ENCODE peak calls at places on chromosome 6, in eight cellular contexts. T is stomach, D is upper lobe of left lung, E is HepG2, F is tibial nerve, J is A549, P is transverse colon, N is suprapubic skin. K is an unnamed sample.
A peak's percentile ranks its signal among the peaks of the same experiment; 100 is the strongest.

GRCh38 chr6:140319209-140319608 is 944.8 kb upstream of the CITED2 start:
- DNase-seq in N (no peak), T (no peak), D (no peak), E (peak; percentile 11), F (no peak), P (no peak), J (no peak), K (no peak)

GRCh38 chr6:93418448-93419303 is 683 bp downstream of the EPHA7 start:
- DNase-seq in N (no peak), T (no peak), J (peak; percentile 1), P (peak; percentile 18), E (no peak), D (no peak), F (no peak), K (peak; percentile 21)

GRCh38 chr6:45645302-45645701 is 267.6 kb upstream of the SUPT3H start:
- DNase-seq in N (no peak), E (no peak), D (no peak), T (no peak), P (no peak), F (no peak), J (no peak), K (no peak)

GRCh38 chr6:99092461-99092860 is 144.7 kb upstream of the FBXL4 start:
- DNase-seq in J (no peak), E (no peak), P (no peak), T (no peak), F (no peak), N (no peak), D (no peak), K (no peak)

GRCh38 chr6:151807513-151808330 is at the start of gene ESR1:
- DNase-seq in N (no peak), D (peak; percentile 22), F (peak; percentile 32), J (no peak), T (peak; percentile 28), P (peak; percentile 13), E (no peak), K (peak; percentile 64)

GRCh38 chr6:33610779-33611421 is 10.2 kb upstream of the ITPR3 start:
- DNase-seq in N (peak; percentile 74), E (peak; percentile 76), F (no peak), J (no peak), D (no peak), P (peak; percentile 80), T (peak; percentile 78), K (no peak)

GRCh38 chr6:44234101-44235090 is 11.0 kb downstream of the SLC29A1 start:
- DNase-seq in J (no peak), D (peak; percentile 67), P (peak; percentile 71), N (no peak), E (peak; percentile 78), F (peak; percentile 69), T (peak; percentile 65), K (peak; percentile 83)

GRCh38 chr6:142009647-142010046 is 123.1 kb upstream of the GJE1 start:
- DNase-seq in J (no peak), E (no peak), T (no peak), D (no peak), F (no peak), P (no peak), N (no peak), K (no peak)

GRCh38 chr6:155418017-155418749 is 37.5 kb downstream of the NOX3 start:
- DNase-seq in D (peak; percentile 32), E (no peak), N (no peak), P (peak; percentile 14), T (no peak), F (peak; percentile 46), J (no peak), K (no peak)

DNA sequence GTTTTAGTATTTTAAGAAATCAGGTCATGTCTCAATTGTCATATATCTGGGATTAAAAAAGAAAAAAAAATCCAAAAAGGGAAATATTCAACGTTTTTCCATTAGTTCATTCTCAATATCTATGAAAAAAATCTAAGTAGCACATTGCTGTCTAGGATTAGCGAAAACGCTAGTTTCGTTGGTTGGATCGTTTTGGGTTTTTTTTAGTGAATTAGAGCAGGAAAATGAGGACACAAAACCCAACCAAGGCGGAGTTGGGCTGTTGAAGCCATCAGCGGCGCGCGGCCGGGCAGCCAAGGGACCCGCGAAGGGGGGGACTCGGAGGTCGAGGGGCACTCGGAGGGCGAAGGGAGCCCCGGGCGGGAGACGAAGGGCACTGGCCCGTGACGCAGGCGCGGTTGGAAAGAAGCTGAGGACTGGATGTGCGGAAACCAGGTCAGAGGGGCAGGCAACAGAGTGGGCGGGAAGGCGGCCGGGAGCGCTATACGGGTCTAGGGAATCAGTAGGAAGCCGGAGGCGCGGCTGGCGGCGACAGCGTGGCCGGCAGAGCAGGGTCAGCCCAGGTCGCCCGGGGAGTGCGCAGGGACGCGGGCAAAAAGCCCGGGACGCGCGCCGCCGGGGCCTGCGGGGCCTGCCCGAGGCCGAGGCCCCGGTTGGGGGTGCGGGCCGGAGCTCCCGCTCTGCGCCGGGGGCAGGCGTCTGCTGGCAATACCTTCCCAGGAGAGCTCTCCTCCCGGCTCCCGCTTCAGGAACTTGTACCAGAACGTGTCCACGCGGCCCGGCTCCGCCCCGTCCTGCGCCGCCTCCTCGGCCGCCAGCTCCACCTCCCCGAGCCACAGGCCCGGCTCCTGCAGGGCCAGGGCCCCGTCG is 599 bp downstream of the EPM2A start:
- DNase-seq in E (peak; percentile 94), F (peak; percentile 76), T (peak; percentile 87), J (peak; percentile 51), D (peak; percentile 91), P (peak; percentile 90), N (peak; percentile 93), K (peak; percentile 89)
- TF ChIP-seq POLR2A in E (peak; percentile 93), F (peak; percentile 38), T (no peak), J (peak; percentile 51), D (peak; percentile 72), P (peak; percentile 61), N (no peak), K (peak; percentile 57)

DNA sequence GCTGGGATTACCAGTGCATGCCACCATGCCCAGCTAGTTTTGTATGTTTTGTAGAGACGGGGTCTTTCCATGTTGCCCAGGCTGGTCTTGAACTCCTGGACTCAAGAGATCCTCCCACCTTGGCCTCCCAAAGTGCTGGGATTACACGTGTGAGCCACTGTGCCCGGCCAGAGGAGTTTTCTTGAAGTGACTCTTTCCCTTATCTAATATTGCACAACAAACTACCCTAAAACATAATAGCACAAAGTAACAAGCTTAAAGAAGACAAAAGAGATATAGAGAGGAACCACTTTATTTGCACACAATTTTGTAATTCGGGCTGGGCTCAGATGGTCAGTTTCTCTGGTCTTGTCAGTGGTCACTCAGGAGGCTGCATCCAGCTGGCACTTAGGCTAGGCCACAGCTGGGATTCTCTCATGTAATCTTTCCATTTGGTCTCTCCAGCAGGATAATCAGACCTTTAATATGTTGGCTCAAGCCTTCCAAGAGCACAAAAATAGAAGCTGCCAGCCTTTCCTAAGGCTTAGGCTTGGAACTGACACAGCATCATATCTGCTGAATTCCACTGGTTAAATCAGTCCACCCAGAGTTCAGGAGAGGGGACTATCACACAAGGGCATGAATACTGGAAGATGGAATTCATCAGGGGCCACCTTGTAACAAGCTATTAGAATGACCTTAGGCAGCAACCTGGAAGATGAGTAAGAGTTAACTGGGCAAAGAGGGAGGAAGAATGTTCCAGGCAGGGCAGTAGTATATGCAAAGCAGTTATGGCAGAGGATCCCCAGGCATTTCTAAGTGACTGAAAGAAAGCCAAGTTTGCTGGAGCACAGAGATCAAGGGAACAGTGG is 56.7 kb upstream of the PNRC1 start:
- DNase-seq in E (no peak), D (no peak), P (no peak), J (no peak), F (no peak), N (no peak), T (no peak), K (peak; percentile 47)
- H3K27ac ChIP-seq in E (no peak overlapping the region), D (peak overlapping the region; percentile 19), P (peak overlapping the region; percentile 78), J (peak overlapping the region; percentile 64), F (no peak overlapping the region), N (peak overlapping the region; percentile 86), T (peak overlapping the region; percentile 72), K (no peak overlapping the region)

DNA sequence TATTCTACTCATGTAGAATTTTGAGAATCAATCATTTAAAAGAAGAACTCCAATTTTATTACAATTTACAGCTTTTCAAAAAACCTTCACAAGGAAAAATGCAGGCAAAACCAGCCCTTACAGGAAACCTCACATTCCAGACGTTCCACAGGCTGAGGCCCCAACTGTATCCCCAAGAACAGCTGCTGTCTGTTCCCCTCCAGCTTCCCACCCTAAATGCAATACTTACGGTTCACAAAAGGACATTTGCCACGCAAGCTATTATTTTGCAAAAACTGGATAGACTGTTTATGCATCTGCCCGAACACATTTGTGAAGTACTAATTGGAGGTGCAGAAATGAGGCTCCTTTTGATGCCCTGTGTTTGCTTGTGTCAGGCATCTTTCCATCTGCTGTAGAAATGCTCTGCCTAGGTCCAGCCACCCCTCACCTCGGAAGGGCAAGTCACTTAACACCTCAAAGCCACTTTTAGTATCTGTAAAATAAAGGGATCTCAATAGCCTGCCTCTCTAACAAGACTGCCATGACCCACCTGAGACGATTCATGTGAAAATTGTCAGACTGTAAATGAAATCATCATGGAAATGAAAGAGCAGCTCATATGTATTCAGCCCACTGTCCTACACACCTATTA is 26.5 kb downstream of the PDE10A start:
- DNase-seq in F (no peak), N (no peak), J (no peak), E (no peak), P (no peak), D (no peak), T (no peak), K (no peak)
- TF ChIP-seq EP300 in F (no peak), N (no peak), J (no peak), E (no peak), P (no peak), D (no peak), T (no peak), K (no peak)

GRCh38 chr6:42363906-42364859 is 87.5 kb downstream of the TRERF1 start:
- DNase-seq in N (no peak), T (no peak), F (no peak), D (peak; percentile 26), E (no peak), J (no peak), P (no peak), K (no peak)
- TF ChIP-seq POLR2A in N (no peak), T (no peak), F (no peak), D (no peak), E (no peak), J (no peak), P (no peak), K (no peak)

GRCh38 chr6:133169901-133170300 is 71.3 kb upstream of the EYA4 start:
- DNase-seq in T (no peak), E (no peak), J (no peak), P (no peak), F (no peak), N (no peak), D (no peak), K (no peak)
- H3K27ac ChIP-seq in T (no peak overlapping the region), E (no peak overlapping the region), J (no peak overlapping the region), P (no peak overlapping the region), F (no peak overlapping the region), N (no peak overlapping the region), D (no peak overlapping the region), K (no peak overlapping the region)

GRCh38 chr6:14791525-14791924 is 454.3 kb upstream of the JARID2 start:
- DNase-seq in T (no peak), F (no peak), J (no peak), N (no peak), E (no peak), D (no peak), P (no peak), K (no peak)
- TF ChIP-seq EP300 in T (no peak), F (no peak), J (no peak), N (no peak), E (no peak), D (no peak), P (no peak), K (no peak)